ENCODE peak calls at places on chromosome 14, in nine cellular contexts. J is CD4-positive, alpha-beta T cell; A is omental fat pad; Z is fibroblast of lung; Y is upper lobe of right lung; B is GM12878; U is tibial artery; T is progenitor cell of endocrine pancreas; P is A549. R is an unnamed sample.

GRCh38 chr14:69666112-69666511 is 54.7 kb downstream of the SUSD6 start:
- DNase-seq in J (no peak), A (no peak), Z (no peak), Y (no peak), B (no peak), U (no peak), T (no peak), P (no peak), R (no peak)

GRCh38 chr14:99625476-99625875 is 19.5 kb upstream of the HHIPL1 start:
- DNase-seq in J (no peak), A (no peak), Z (no peak), Y (no peak), B (no peak), U (no peak), T (no peak), P (no peak), R (no peak)

GRCh38 chr14:90293766-90294471 is 37.6 kb downstream of the PSMC1 start:
- DNase-seq in J (no peak), A (no peak), Z (peak; percentile 10), Y (no peak), B (no peak), U (no peak), T (no peak), P (no peak), R (no peak)

GRCh38 chr14:100825691-100826331 is at the start of gene MEG3:
- DNase-seq in J (no peak), A (peak; percentile 33), Z (peak; percentile 77), Y (no peak), B (no peak), U (peak; percentile 41), T (no peak), P (peak; percentile 51), R (no peak)

GRCh38 chr14:101961011-101961721 is 3.2 kb upstream of the DYNC1H1 start:
- DNase-seq in J (peak; percentile 66), A (peak; percentile 51), Z (peak; percentile 68), Y (peak; percentile 86), B (peak; percentile 36), U (peak; percentile 47), T (peak; percentile 61), P (peak; percentile 89), R (peak; percentile 82)

GRCh38 chr14:33401326-33401725 is 462.6 kb downstream of the NPAS3 start:
- DNase-seq in J (no peak), A (no peak), Z (no peak), Y (no peak), B (no peak), U (no peak), T (no peak), P (no peak), R (no peak)

GRCh38 chr14:55446127-55446736 is 5.8 kb upstream of the TBPL2 start:
- DNase-seq in J (peak; percentile 35), A (no peak), Z (peak; percentile 74), Y (no peak), B (no peak), U (peak; percentile 47), T (peak; percentile 34), P (peak; percentile 80), R (peak; percentile 67)

GRCh38 chr14:65352964-65353530 is 59.5 kb upstream of the FUT8 start:
- DNase-seq in J (no peak), A (no peak), Z (no peak), Y (no peak), B (no peak), U (no peak), T (no peak), P (peak; percentile 60), R (no peak)

GRCh38 chr14:105401699-105402098 is 3.4 kb downstream of the TEX22 start:
- DNase-seq in J (no peak), A (no peak), Z (no peak), Y (no peak), B (no peak), U (no peak), T (no peak), P (no peak), R (no peak)

GRCh38 chr14:33618361-33619095 is 332.3 kb downstream of the EGLN3 start:
- DNase-seq in J (no peak), A (no peak), Z (peak; percentile 71), Y (no peak), B (no peak), U (no peak), T (no peak), P (no peak), R (no peak)

GRCh38 chr14:100336618-100337530 is 13.7 kb downstream of the SLC25A47 start:
- DNase-seq in J (no peak), A (peak; percentile 18), Z (no peak), Y (peak; percentile 34), B (no peak), U (peak; percentile 5), T (no peak), P (no peak), R (peak; percentile 75)

GRCh38 chr14:71451501-71451900 is 480.7 kb upstream of the RGS6 start:
- DNase-seq in J (no peak), A (no peak), Z (no peak), Y (no peak), B (no peak), U (no peak), T (no peak), P (no peak), R (no peak)

GRCh38 chr14:68283378-68284123 is 464.0 kb downstream of the RAD51B start:
- DNase-seq in J (peak; percentile 68), A (no peak), Z (no peak), Y (no peak), B (peak; percentile 95), U (peak; percentile 32), T (no peak), P (no peak), R (no peak)

GRCh38 chr14:28756896-28757570 is 9.6 kb upstream of the FOXG1 start:
- DNase-seq in J (no peak), A (no peak), Z (peak; percentile 56), Y (no peak), B (no peak), U (no peak), T (no peak), P (peak; percentile 48), R (peak; percentile 57)

GRCh38 chr14:88695873-88696272 is 96.9 kb downstream of the EML5 start:
- DNase-seq in J (no peak), A (no peak), Z (peak; percentile 60), Y (no peak), B (no peak), U (no peak), T (no peak), P (no peak), R (no peak)

GRCh38 chr14:99821519-99822165 is 28.4 kb downstream of the EML1 start:
- DNase-seq in J (no peak), A (no peak), Z (peak; percentile 96), Y (no peak), B (no peak), U (no peak), T (no peak), P (no peak), R (no peak)

GRCh38 chr14:96754845-96755184 is 42.4 kb upstream of the VRK1 start:
- DNase-seq in J (no peak), A (no peak), Z (no peak), Y (no peak), B (no peak), U (no peak), T (no peak), P (no peak), R (no peak)

GRCh38 chr14:103943673-103944072 is 1.3 kb upstream of the RD3L start:
- DNase-seq in J (no peak), A (no peak), Z (no peak), Y (no peak), B (no peak), U (no peak), T (no peak), P (no peak), R (no peak)

GRCh38 chr14:21093769-21094681 is 4.4 kb downstream of the ZNF219 start:
- DNase-seq in J (no peak), A (no peak), Z (peak; percentile 22), Y (no peak), B (no peak), U (no peak), T (no peak), P (no peak), R (no peak)
- TF ChIP-seq CTCF in J (no peak), A (no peak), Z (no peak), Y (no peak), B (no peak), U (no peak), T (peak; percentile 44), P (no peak), R (no peak)

DNA sequence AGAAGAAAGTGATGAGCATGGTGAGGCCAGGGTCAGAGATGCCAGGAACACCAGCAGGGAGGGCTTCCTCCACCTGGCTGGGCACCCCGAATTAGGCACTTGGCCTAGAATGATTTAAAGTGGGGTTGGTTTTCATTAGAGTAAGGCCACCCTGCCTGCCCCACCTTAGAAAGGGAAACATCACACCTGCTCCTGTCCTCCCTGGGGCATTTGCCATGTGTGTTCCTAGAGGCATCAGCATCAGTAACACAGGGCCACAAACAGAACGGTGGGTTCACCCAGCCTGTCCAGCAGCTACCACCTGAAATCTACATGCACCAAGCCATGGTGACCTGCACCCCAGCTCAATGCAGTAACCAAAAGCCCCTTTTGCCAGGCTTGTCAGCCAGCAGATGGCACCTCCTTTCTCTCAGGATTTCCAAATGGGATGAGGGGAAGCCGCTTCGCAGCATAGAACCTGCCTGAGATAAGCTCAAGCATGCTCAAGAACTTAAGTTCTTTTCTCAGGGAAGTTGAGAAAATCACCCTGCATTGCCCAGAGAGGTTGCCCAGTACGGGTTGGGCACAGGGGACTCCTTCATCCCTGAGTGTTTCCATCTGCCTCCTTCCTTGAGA is 338.8 kb downstream of the DPF3 start:
- DNase-seq in J (no peak), A (no peak), Z (no peak), Y (no peak), B (no peak), U (no peak), T (no peak), P (no peak), R (no peak)
- TF ChIP-seq CTCF in J (no peak), A (no peak), Z (no peak), Y (no peak), B (no peak), U (no peak), T (no peak), P (no peak), R (no peak)

DNA sequence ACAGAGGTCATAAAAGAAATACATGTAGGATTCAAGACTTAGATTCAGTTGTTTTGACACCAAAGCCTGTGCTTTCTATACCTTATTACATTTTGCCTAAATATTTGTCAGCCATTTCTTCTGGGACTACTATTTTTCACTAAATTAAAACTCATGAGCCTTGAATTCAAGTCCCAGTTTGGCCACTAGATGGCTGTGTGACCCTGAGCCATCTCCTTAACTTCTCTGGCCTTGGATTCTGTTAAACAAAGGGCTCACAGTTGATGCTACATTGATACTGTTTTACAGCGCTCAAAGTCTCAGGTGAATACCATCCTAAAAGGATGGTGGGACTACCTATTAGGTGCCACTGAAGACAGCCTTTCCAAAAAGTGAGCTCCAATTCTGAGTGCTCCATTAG is 39.6 kb upstream of the CCDC198 start:
- DNase-seq in J (no peak), A (no peak), Z (peak; percentile 2), Y (no peak), B (peak; percentile 31), U (no peak), T (no peak), P (peak; percentile 36), R (no peak)
- TF ChIP-seq CTCF in J (no peak), A (no peak), Z (peak; percentile 28), Y (peak; percentile 39), B (peak; percentile 51), U (peak; percentile 58), T (peak; percentile 57), P (peak; percentile 32), R (no peak)

DNA sequence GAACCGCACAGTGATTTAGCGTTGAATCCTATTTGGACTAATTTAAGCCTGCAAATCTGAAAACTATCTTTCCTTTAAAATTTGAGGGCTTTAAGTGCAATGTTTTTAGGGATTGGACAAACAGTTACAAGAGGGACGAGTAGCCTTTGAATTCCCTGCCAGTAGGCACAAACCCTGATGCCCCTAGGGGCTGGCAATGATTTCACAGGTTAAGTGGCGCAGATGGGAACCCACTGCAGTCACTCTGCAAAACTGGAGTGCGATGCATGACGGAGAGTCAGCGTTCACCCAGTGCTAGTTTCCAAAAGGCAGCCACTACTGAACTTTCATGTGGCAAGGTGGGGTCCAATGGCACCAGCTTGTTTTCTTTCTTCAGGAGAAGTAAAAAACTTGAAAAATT is 99.4 kb upstream of the FRMD6 start:
- DNase-seq in J (no peak), A (no peak), Z (no peak), Y (no peak), B (no peak), U (no peak), T (no peak), P (peak; percentile 33), R (no peak)
- TF ChIP-seq CTCF in J (no peak), A (no peak), Z (no peak), Y (no peak), B (no peak), U (no peak), T (peak; percentile 26), P (no peak), R (no peak)

R was measured in GM13976.